ENCODE peak calls at places on chromosomes 2 and 18, in eight cellular contexts. I is HepG2, X is sigmoid colon, D is transverse colon, M is A549, G is esophagus muscularis mucosa, W is K562, V is tibial nerve. F is an unnamed sample.

GRCh38 chr2:15941483-15941853 is 1.1 kb downstream of the MYCN start:
- DNase-seq in I (no peak), X (no peak), D (no peak), M (no peak), G (no peak), W (no peak), V (no peak), F (peak)

GRCh38 chr2:10989782-10990181 is 78.0 kb downstream of the KCNF1 start:
- DNase-seq in I (no peak), X (no peak), D (no peak), M (no peak), G (no peak), W (no peak), V (no peak), F (no peak)

GRCh38 chr2:108412995-108413726 is 35.4 kb downstream of the SULT1C4 start:
- DNase-seq in I (peak), X (no peak), D (no peak), M (peak), G (no peak), W (no peak), V (no peak), F (no peak)

GRCh38 chr18:74380916-74381315 is 65.3 kb downstream of the C18orf63 start:
- DNase-seq in I (no peak), X (no peak), D (no peak), M (no peak), G (no peak), W (no peak), V (no peak), F (no peak)

GRCh38 chr2:162926907-162927306 is 88.3 kb upstream of the KCNH7 start:
- DNase-seq in I (no peak), X (no peak), D (no peak), M (no peak), G (no peak), W (no peak), V (no peak), F (no peak)

GRCh38 chr2:42095923-42096408 is 48.1 kb downstream of the PKDCC start:
- DNase-seq in I (peak), X (peak), D (peak), M (peak), G (no peak), W (peak), V (peak), F (peak)

GRCh38 chr2:190947711-190948251 is 66.2 kb downstream of the STAT1 start:
- DNase-seq in I (peak), X (no peak), D (no peak), M (peak), G (no peak), W (no peak), V (no peak), F (no peak)

GRCh38 chr2:170425291-170425751 is 247.4 kb downstream of the MYO3B start:
- DNase-seq in I (peak), X (no peak), D (no peak), M (no peak), G (no peak), W (no peak), V (no peak), F (no peak)

GRCh38 chr18:28588884-28589549 is 412.1 kb upstream of the CDH2 start:
- DNase-seq in I (no peak), X (no peak), D (no peak), M (no peak), G (no peak), W (no peak), V (no peak), F (no peak)

GRCh38 chr2:171513719-171514160 is 8.5 kb upstream of the CYBRD1 start:
- DNase-seq in I (no peak), X (no peak), D (no peak), M (no peak), G (no peak), W (peak), V (no peak), F (no peak)

GRCh38 chr2:15636972-15637785 is 45.5 kb downstream of the DDX1 start:
- DNase-seq in I (peak), X (no peak), D (peak), M (peak), G (no peak), W (peak), V (peak), F (peak)

GRCh38 chr2:56583796-56584313 is 400.1 kb downstream of the CCDC85A start:
- DNase-seq in I (no peak), X (no peak), D (no peak), M (no peak), G (no peak), W (no peak), V (no peak), F (no peak)

GRCh38 chr18:13287372-13287771 is 68.8 kb downstream of the LDLRAD4 start:
- DNase-seq in I (no peak), X (no peak), D (peak), M (no peak), G (no peak), W (no peak), V (no peak), F (no peak)

DNA sequence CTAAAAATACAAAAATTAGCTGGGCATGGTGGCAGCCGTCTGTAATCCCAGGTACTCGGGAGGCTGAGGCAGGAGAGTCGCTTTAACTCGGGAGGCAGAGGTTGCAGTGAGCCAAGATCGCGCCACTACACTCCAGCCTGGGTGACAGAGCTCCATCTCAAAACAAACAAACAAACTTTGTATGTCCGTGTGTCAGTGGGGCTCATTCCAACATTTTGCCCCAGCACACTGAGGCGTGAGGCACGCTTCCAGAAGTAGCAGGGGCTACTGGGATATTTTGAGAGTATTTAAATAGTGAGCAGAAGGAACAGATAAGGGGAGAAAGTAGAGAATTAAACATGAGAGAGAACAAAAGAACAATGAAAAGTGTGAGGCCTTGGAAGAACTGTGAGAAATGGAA is 83.3 kb upstream of the TANK start:
- DNase-seq in I (no peak), X (no peak), D (no peak), M (no peak), G (no peak), W (no peak), V (no peak), F (no peak)
- H3K4me3 ChIP-seq in I (no peak), X (no peak), D (no peak), M (no peak), G (no peak), W (no peak), V (no peak), F (no peak)

DNA sequence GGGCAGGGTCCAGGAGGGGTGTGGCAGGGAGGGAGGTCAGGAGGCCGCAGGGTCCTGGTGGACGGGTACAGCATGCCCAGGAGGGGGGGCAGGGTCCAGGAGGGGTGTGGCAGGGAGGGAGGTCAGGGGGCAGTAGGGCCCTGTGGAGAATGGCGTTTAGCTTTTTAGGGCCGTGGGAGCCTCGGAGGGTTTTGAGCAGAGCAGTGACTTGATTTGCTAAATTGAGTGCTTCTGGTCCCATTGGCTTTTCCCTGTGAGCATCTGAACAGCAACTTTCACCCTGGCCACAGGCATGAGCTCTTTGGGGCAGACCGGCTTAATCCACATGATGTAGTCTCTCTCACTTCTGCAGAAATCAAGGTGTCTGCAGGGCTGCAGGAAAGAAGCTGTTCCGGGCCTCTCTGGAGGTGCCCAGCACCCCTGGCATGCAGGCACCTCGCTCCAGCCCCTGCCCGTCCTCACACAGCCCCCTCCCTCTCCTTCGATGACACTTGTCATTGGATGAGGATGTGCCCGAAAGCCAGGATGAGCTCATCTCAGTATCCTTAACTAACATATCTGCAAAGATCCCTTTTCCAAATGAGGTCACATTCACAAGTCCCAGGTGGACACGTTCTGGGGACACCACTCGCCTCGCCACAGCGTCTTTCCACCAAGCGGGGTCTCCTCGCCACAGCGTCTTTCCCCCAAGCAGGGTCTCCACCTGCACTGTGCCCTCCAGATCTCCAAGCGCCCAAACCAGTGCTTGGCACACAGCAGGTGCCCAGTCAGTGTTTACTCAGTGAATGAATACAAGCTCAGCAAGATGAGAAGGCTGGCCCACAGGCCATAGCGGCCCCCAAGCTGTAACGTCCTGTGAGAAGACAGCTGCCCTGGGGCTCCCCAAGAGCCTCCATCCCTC is 94.0 kb downstream of the NDUFA10 start:
- DNase-seq in I (no peak), X (peak), D (no peak), M (no peak), G (no peak), W (no peak), V (no peak), F (peak)
- TF ChIP-seq EP300 in I (no peak), X (no peak), D (no peak), M (no peak), G (no peak), W (no peak), V (no peak), F (no peak)

GRCh38 chr18:23982154-23983071 is 32.1 kb upstream of the TTC39C start:
- DNase-seq in I (no peak), X (peak), D (peak), M (peak), G (peak), W (no peak), V (peak), F (peak)
- H3K4me3 ChIP-seq in I (peak), X (peak), D (no peak), M (peak), G (peak), W (no peak), V (no peak), F (no peak)

GRCh38 chr2:75100691-75101236 is 98.6 kb downstream of the TACR1 start:
- DNase-seq in I (no peak), X (no peak), D (no peak), M (no peak), G (no peak), W (no peak), V (no peak), F (no peak)

GRCh38 chr2:75102011-75102410 is 97.3 kb downstream of the TACR1 start:
- DNase-seq in I (no peak), X (no peak), D (no peak), M (no peak), G (peak), W (no peak), V (no peak), F (no peak)

GRCh38 chr2:75099521-75099922 is 99.8 kb downstream of the TACR1 start:
- DNase-seq in I (no peak), X (no peak), D (no peak), M (peak), G (peak), W (no peak), V (no peak), F (no peak)

GRCh38 chr2:75100011-75100680 is 99.2 kb downstream of the TACR1 start:
- DNase-seq in I (no peak), X (no peak), D (no peak), M (peak), G (peak), W (no peak), V (no peak), F (no peak)

DNA sequence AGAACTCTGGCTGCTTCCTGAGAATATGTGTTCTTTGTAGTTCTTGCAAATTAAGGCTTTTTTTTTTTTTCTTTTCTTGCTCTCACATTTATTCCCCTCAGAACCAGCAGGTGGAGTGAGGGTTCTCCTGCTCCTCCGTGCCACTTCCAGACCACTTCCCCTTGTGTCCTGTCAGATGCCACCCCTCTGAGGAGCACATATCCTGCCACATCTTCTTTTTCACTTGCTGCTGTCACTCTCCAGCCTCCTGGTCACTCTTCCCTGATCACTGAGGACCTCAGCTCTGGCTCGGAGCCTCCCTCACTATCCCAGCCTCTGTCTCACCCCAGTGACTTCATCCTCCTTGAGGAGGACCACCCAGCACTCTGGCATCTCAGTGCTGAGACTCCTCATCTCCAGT is 100.5 kb downstream of the TACR1 start:
- DNase-seq in I (peak), X (no peak), D (no peak), M (peak), G (peak), W (no peak), V (no peak), F (no peak)
- TF ChIP-seq EP300 in I (no peak), X (no peak), D (no peak), M (no peak), G (no peak), W (no peak), V (no peak), F (no peak)

F was measured in ovary.